ENCODE peak calls at places on chromosomes 13 and 19, in six cellular contexts. U is H1, T is endothelial cell of umbilical vein, Z is mammary epithelial cell, K is H9, V is fibroblast of lung. F is an unnamed sample.
A peak's percentile ranks its signal among the peaks of the same experiment; 100 is the strongest.

GRCh38 chr13:31781064-31781463 is 41.7 kb downstream of the RXFP2 start:
- DNase-seq in U (no peak), T (no peak), Z (no peak), K (no peak), V (no peak), F (peak; percentile 18)

GRCh38 chr19:16266586-16266942 is 58.1 kb upstream of the KLF2 start:
- DNase-seq in U (no peak), T (no peak), Z (no peak), K (no peak), V (no peak), F (no peak)

GRCh38 chr13:27449081-27449603 is 1.2 kb downstream of the MTIF3 start:
- DNase-seq in U (no peak), T (no peak), Z (peak; percentile 29), K (no peak), V (no peak), F (no peak)

GRCh38 chr19:892243-892996 is 567 bp downstream of the MED16 start:
- DNase-seq in U (no peak), T (no peak), Z (no peak), K (no peak), V (no peak), F (no peak)

GRCh38 chr19:48501446-48501960 is 10.1 kb downstream of the LMTK3 start:
- DNase-seq in U (peak; percentile 49), T (no peak), Z (peak; percentile 93), K (peak; percentile 99), V (no peak), F (no peak)

GRCh38 chr19:34577056-34577455 is 95.5 kb downstream of the WTIP start:
- DNase-seq in U (no peak), T (no peak), Z (no peak), K (peak; percentile 38), V (no peak), F (no peak)

GRCh38 chr13:111178417-111178816 is 63.3 kb downstream of the ARHGEF7 start:
- DNase-seq in U (no peak), T (no peak), Z (no peak), K (no peak), V (no peak), F (no peak)

GRCh38 chr19:29564574-29565005 is 38.8 kb downstream of the VSTM2B start:
- DNase-seq in U (no peak), T (no peak), Z (peak; percentile 11), K (no peak), V (no peak), F (no peak)

GRCh38 chr13:97191143-97191542 is 31.0 kb upstream of the MBNL2 start:
- DNase-seq in U (no peak), T (no peak), Z (no peak), K (no peak), V (no peak), F (no peak)

GRCh38 chr13:73416093-73416492 is 357.3 kb downstream of the KLF5 start:
- DNase-seq in U (no peak), T (no peak), Z (no peak), K (no peak), V (no peak), F (no peak)

GRCh38 chr13:112213467-112214245 is 146.7 kb downstream of the SOX1 start:
- DNase-seq in U (no peak), T (no peak), Z (no peak), K (no peak), V (no peak), F (no peak)

GRCh38 chr13:46354143-46355087 is 32.6 kb downstream of the RUBCNL start:
- DNase-seq in U (no peak), T (peak; percentile 14), Z (peak; percentile 95), K (no peak), V (peak; percentile 91), F (peak; percentile 88)

GRCh38 chr13:43464578-43465264 is 322.1 kb downstream of the ENOX1 start:
- DNase-seq in U (no peak), T (no peak), Z (no peak), K (no peak), V (no peak), F (no peak)

GRCh38 chr19:51690359-51691121 is 2.6 kb upstream of the SPACA6 start:
- DNase-seq in U (no peak), T (peak; percentile 76), Z (peak; percentile 61), K (peak; percentile 83), V (peak; percentile 78), F (peak; percentile 68)

GRCh38 chr13:65540064-65540635 is 1690.0 kb downstream of the PCDH9 start:
- DNase-seq in U (no peak), T (no peak), Z (no peak), K (no peak), V (no peak), F (no peak)

GRCh38 chr19:9986787-9987281 is 23.5 kb downstream of the COL5A3 start:
- DNase-seq in U (no peak), T (no peak), Z (no peak), K (no peak), V (peak; percentile 33), F (peak; percentile 29)

GRCh38 chr19:28934626-28935025 is 278.3 kb downstream of the UQCRFS1 start:
- DNase-seq in U (no peak), T (no peak), Z (no peak), K (no peak), V (peak; percentile 4), F (peak; percentile 40)

GRCh38 chr19:6198896-6199239 is 63.4 kb downstream of the ACSBG2 start:
- DNase-seq in U (no peak), T (no peak), Z (no peak), K (no peak), V (no peak), F (no peak)

GRCh38 chr19:50252111-50252886 is 48.9 kb downstream of the MYH14 start:
- DNase-seq in U (no peak), T (peak; percentile 25), Z (no peak), K (peak; percentile 73), V (peak; percentile 9), F (no peak)

GRCh38 chr13:108700421-108701170 is 71.2 kb downstream of the MYO16 start:
- DNase-seq in U (no peak), T (no peak), Z (peak; percentile 32), K (no peak), V (peak; percentile 81), F (peak; percentile 71)

GRCh38 chr13:108786578-108787100 is 157.2 kb downstream of the MYO16 start:
- DNase-seq in U (no peak), T (no peak), Z (no peak), K (no peak), V (peak; percentile 1), F (no peak)

GRCh38 chr13:21852043-21852442 is 181.2 kb downstream of the FGF9 start:
- DNase-seq in U (no peak), T (no peak), Z (peak; percentile 3), K (no peak), V (no peak), F (peak; percentile 9)

GRCh38 chr13:48233886-48234488 is 981 bp downstream of the ITM2B start:
- DNase-seq in U (no peak), T (no peak), Z (no peak), K (no peak), V (peak; percentile 75), F (peak; percentile 61)

GRCh38 chr13:27985600-27985999 is 2.9 kb downstream of the URAD start:
- DNase-seq in U (no peak), T (no peak), Z (no peak), K (no peak), V (no peak), F (no peak)

GRCh38 chr19:6273701-6274601 is 5.8 kb downstream of the MLLT1 start:
- DNase-seq in U (no peak), T (peak; percentile 83), Z (peak; percentile 83), K (no peak), V (peak; percentile 91), F (peak; percentile 88)

GRCh38 chr19:19434483-19435045 is 29.1 kb downstream of the GATAD2A start:
- DNase-seq in U (no peak), T (no peak), Z (no peak), K (no peak), V (peak; percentile 59), F (peak; percentile 39)
- H4K20me1 ChIP-seq in U (peaks cover 47% of the 10 kb centered on the region), T (no peaks in the 10 kb centered on the region), Z (peaks cover 3% of the 10 kb centered on the region), K (no peaks in the 10 kb centered on the region), V (peaks cover 2% of the 10 kb centered on the region), F (peaks cover 94% of the 10 kb centered on the region)

DNA sequence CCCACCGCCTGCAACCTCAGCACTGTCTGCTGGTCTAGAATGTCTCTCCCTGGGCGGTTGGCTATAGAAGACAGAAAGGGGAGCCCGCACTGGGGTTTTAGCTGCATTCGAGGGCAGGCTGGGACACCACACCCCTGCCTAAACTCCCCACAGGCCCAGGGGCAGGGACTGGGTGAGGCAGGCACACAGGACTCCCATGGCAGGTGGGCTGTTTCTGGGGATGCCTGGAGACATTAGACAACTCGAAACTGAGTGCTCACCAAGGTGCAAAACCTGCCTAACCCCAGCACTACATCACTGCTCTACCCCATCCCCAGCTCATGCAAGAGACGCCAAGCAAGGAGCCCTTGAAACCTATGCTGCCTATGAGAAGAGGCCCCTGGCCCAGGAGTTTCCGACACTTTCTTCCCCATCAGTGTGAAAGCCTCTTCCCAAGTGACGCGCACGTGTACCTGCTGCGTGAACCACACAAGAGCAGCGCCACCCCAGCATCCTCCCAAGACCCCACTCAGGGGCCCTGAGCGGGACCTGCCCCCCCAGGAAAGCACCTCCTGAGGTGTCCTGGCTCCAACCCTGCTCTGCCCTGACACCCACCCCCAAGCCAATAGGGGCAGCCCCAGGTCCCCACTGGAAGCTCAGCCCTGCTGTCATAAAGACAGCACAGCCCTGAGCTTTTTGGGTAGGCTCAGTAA is 121.2 kb downstream of the TUBA3C start:
- DNase-seq in U (no peak), T (no peak), Z (no peak), K (no peak), V (no peak), F (no peak)
- H4K20me1 ChIP-seq in U (no peaks in the 10 kb centered on the region), T (no peaks in the 10 kb centered on the region), Z (no peaks in the 10 kb centered on the region), K (no peaks in the 10 kb centered on the region), V (no peaks in the 10 kb centered on the region), F (no peaks in the 10 kb centered on the region)

DNA sequence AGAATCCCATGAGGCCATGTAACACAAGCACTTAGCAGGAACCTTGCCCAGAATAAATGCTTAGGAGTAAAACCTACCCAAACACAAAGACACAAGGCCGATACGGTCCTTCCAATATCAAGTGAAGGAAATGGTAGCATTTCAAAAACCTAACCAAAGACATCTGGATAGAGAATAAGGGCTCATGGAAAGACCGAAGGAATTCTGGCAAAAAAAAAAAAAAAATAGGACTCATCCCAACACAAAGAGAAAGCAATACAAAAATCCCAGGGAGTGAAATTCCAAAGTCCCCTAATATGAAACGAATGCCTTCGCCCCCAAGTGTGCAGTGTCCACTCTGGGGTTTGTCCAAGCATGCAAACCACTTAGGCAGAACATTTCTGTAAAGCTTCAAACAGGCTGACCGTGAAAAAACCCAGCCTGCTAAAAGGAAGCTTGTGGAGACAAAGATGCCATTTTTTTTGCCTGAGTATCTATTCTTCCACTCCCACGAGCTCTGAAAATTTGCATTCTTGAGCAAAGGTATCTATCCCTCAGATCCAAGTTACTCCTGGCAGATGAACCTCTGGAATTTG is 10.9 kb downstream of the ZC3H4 start:
- DNase-seq in U (no peak), T (no peak), Z (no peak), K (no peak), V (no peak), F (no peak)
- H4K20me1 ChIP-seq in U (peaks cover 6% of the 10 kb centered on the region), T (no peaks in the 10 kb centered on the region), Z (no peaks in the 10 kb centered on the region), K (no peaks in the 10 kb centered on the region), V (no peaks in the 10 kb centered on the region), F (peaks cover 71% of the 10 kb centered on the region)

GRCh38 chr13:50080856-50081105 is 65.5 kb downstream of the KCNRG start:
- DNase-seq in U (no peak), T (peak; percentile 59), Z (peak; percentile 55), K (no peak), V (peak; percentile 47), F (peak; percentile 27)

GRCh38 chr13:50080158-50080855 is 65.1 kb downstream of the KCNRG start:
- DNase-seq in U (no peak), T (peak; percentile 63), Z (peak; percentile 50), K (no peak), V (peak; percentile 65), F (peak; percentile 52)

GRCh38 chr13:50081106-50081898 is 66.1 kb downstream of the KCNRG start:
- DNase-seq in U (no peak), T (peak; percentile 53), Z (no peak), K (peak; percentile 63), V (no peak), F (no peak)

GRCh38 chr13:50079278-50080157 is 64.3 kb downstream of the KCNRG start:
- DNase-seq in U (no peak), T (peak; percentile 42), Z (peak; percentile 13), K (no peak), V (peak; percentile 33), F (no peak)

GRCh38 chr13:50078512-50079277 is 63.5 kb downstream of the KCNRG start:
- DNase-seq in U (no peak), T (peak; percentile 24), Z (no peak), K (no peak), V (peak; percentile 14), F (no peak)
- H4K20me1 ChIP-seq in U (peaks cover 10% of the 10 kb centered on the region), T (no peaks in the 10 kb centered on the region), Z (peaks cover 2% of the 10 kb centered on the region), K (no peaks in the 10 kb centered on the region), V (no peaks in the 10 kb centered on the region), F (peaks cover 19% of the 10 kb centered on the region)

F was measured in IMR-90.